ENCODE peak calls at places on chromosomes 3 and 15, in nine cellular contexts. One of them, this sample, is unnamed.

GRCh38 chr3:94734201-94734600 is 671.3 kb downstream of the NSUN3 start:
- DNase-seq in CD8-positive, alpha-beta T cell: no peak
- DNase-seq in ovary: no peak
- DNase-seq in upper lobe of right lung: no peak
- DNase-seq in uterus: no peak
- DNase-seq in heart right ventricle: no peak
- DNase-seq in GM23338: no peak
- DNase-seq in transverse colon: no peak
- DNase-seq in adrenal gland: no peak
- DNase-seq in this sample: no peak

GRCh38 chr15:58306591-58307312 is 125.0 kb upstream of the LIPC start:
- DNase-seq in GM23338: no peak
- DNase-seq in transverse colon: no peak
- DNase-seq in upper lobe of right lung: no peak
- DNase-seq in adrenal gland: no peak
- DNase-seq in uterus: no peak
- DNase-seq in ovary: no peak
- DNase-seq in CD8-positive, alpha-beta T cell: no peak
- DNase-seq in heart right ventricle: no peak
- DNase-seq in this sample: no peak

GRCh38 chr3:154992655-154993054 is 87.5 kb upstream of the MME start:
- DNase-seq in ovary: no peak
- DNase-seq in upper lobe of right lung: no peak
- DNase-seq in GM23338: no peak
- DNase-seq in transverse colon: no peak
- DNase-seq in uterus: no peak
- DNase-seq in adrenal gland: no peak
- DNase-seq in heart right ventricle: no peak
- DNase-seq in CD8-positive, alpha-beta T cell: no peak
- DNase-seq in this sample: no peak

GRCh38 chr3:37453393-37454391 is 279.3 kb upstream of the LRRFIP2 start:
- DNase-seq in adrenal gland: peak
- DNase-seq in CD8-positive, alpha-beta T cell: no peak
- DNase-seq in upper lobe of right lung: peak
- DNase-seq in heart right ventricle: peak
- DNase-seq in uterus: peak
- DNase-seq in GM23338: peak
- DNase-seq in ovary: peak
- DNase-seq in transverse colon: peak
- DNase-seq in this sample: peak

GRCh38 chr15:84631706-84632272 is 22.3 kb downstream of the WDR73 start:
- DNase-seq in uterus: no peak
- DNase-seq in heart right ventricle: no peak
- DNase-seq in upper lobe of right lung: no peak
- DNase-seq in ovary: no peak
- DNase-seq in adrenal gland: no peak
- DNase-seq in CD8-positive, alpha-beta T cell: no peak
- DNase-seq in transverse colon: no peak
- DNase-seq in GM23338: no peak
- DNase-seq in this sample: no peak

GRCh38 chr3:117036259-117036799 is 326.8 kb downstream of the TUSC7 start:
- DNase-seq in CD8-positive, alpha-beta T cell: no peak
- DNase-seq in adrenal gland: peak
- DNase-seq in ovary: peak
- DNase-seq in heart right ventricle: no peak
- DNase-seq in transverse colon: peak
- DNase-seq in GM23338: no peak
- DNase-seq in upper lobe of right lung: no peak
- DNase-seq in uterus: peak
- DNase-seq in this sample: peak

GRCh38 chr3:142098974-142099373 is 50.4 kb downstream of the TFDP2 start:
- DNase-seq in transverse colon: no peak
- DNase-seq in adrenal gland: no peak
- DNase-seq in upper lobe of right lung: no peak
- DNase-seq in ovary: no peak
- DNase-seq in CD8-positive, alpha-beta T cell: no peak
- DNase-seq in GM23338: no peak
- DNase-seq in uterus: no peak
- DNase-seq in heart right ventricle: no peak
- DNase-seq in this sample: no peak

GRCh38 chr15:51172190-51172589 is 77.5 kb upstream of the TNFAIP8L3 start:
- DNase-seq in GM23338: no peak
- DNase-seq in ovary: no peak
- DNase-seq in uterus: no peak
- DNase-seq in transverse colon: no peak
- DNase-seq in upper lobe of right lung: no peak
- DNase-seq in adrenal gland: no peak
- DNase-seq in CD8-positive, alpha-beta T cell: no peak
- DNase-seq in heart right ventricle: no peak
- DNase-seq in this sample: no peak

GRCh38 chr3:8954938-8955763 is 8.1 kb downstream of the RAD18 start:
- DNase-seq in heart right ventricle: no peak
- DNase-seq in adrenal gland: no peak
- DNase-seq in ovary: no peak
- DNase-seq in CD8-positive, alpha-beta T cell: no peak
- DNase-seq in uterus: no peak
- DNase-seq in GM23338: peak
- DNase-seq in transverse colon: no peak
- DNase-seq in upper lobe of right lung: no peak
- DNase-seq in this sample: no peak

GRCh38 chr3:8713901-8714759 is 19.5 kb upstream of the CAV3 start:
- DNase-seq in GM23338: peak
- DNase-seq in upper lobe of right lung: no peak
- DNase-seq in transverse colon: no peak
- DNase-seq in uterus: no peak
- DNase-seq in ovary: no peak
- DNase-seq in adrenal gland: no peak
- DNase-seq in heart right ventricle: no peak
- DNase-seq in CD8-positive, alpha-beta T cell: no peak
- DNase-seq in this sample: no peak

GRCh38 chr15:99252326-99252725 is 1.0 kb downstream of the LRRC28 start:
- DNase-seq in heart right ventricle: no peak
- DNase-seq in ovary: no peak
- DNase-seq in upper lobe of right lung: no peak
- DNase-seq in transverse colon: no peak
- DNase-seq in CD8-positive, alpha-beta T cell: no peak
- DNase-seq in uterus: no peak
- DNase-seq in adrenal gland: no peak
- DNase-seq in GM23338: no peak
- DNase-seq in this sample: no peak

GRCh38 chr3:149971403-149972075 is 844 bp upstream of the PFN2 start:
- DNase-seq in upper lobe of right lung: peak
- DNase-seq in ovary: peak
- DNase-seq in CD8-positive, alpha-beta T cell: no peak
- DNase-seq in uterus: peak
- DNase-seq in adrenal gland: peak
- DNase-seq in GM23338: peak
- DNase-seq in heart right ventricle: no peak
- DNase-seq in transverse colon: peak
- DNase-seq in this sample: peak

GRCh38 chr15:66269326-66270090 is 16.0 kb upstream of the MEGF11 start:
- DNase-seq in adrenal gland: peak
- DNase-seq in upper lobe of right lung: no peak
- DNase-seq in uterus: no peak
- DNase-seq in ovary: no peak
- DNase-seq in heart right ventricle: no peak
- DNase-seq in GM23338: peak
- DNase-seq in transverse colon: peak
- DNase-seq in CD8-positive, alpha-beta T cell: no peak
- DNase-seq in this sample: no peak

GRCh38 chr15:34794590-34795206 is 651 bp downstream of the ACTC1 start:
- DNase-seq in transverse colon: no peak
- DNase-seq in adrenal gland: no peak
- DNase-seq in CD8-positive, alpha-beta T cell: no peak
- DNase-seq in ovary: no peak
- DNase-seq in heart right ventricle: peak
- DNase-seq in uterus: no peak
- DNase-seq in upper lobe of right lung: no peak
- DNase-seq in GM23338: peak
- DNase-seq in this sample: no peak

GRCh38 chr3:42119558-42120355 is 28.6 kb downstream of the TRAK1 start:
- DNase-seq in transverse colon: no peak
- DNase-seq in adrenal gland: no peak
- DNase-seq in CD8-positive, alpha-beta T cell: no peak
- DNase-seq in heart right ventricle: no peak
- DNase-seq in upper lobe of right lung: no peak
- DNase-seq in GM23338: no peak
- DNase-seq in uterus: peak
- DNase-seq in ovary: no peak
- DNase-seq in this sample: no peak

GRCh38 chr3:16378415-16378814 is 113.4 kb downstream of the OXNAD1 start:
- DNase-seq in GM23338: no peak
- DNase-seq in upper lobe of right lung: no peak
- DNase-seq in heart right ventricle: no peak
- DNase-seq in transverse colon: no peak
- DNase-seq in uterus: no peak
- DNase-seq in CD8-positive, alpha-beta T cell: no peak
- DNase-seq in adrenal gland: no peak
- DNase-seq in ovary: no peak
- DNase-seq in this sample: no peak

GRCh38 chr3:16374047-16375019 is 109.3 kb downstream of the OXNAD1 start:
- DNase-seq in uterus: no peak
- DNase-seq in ovary: no peak
- DNase-seq in adrenal gland: no peak
- DNase-seq in GM23338: no peak
- DNase-seq in upper lobe of right lung: no peak
- DNase-seq in transverse colon: no peak
- DNase-seq in heart right ventricle: no peak
- DNase-seq in CD8-positive, alpha-beta T cell: no peak
- DNase-seq in this sample: peak

GRCh38 chr3:16377847-16378302 is 112.9 kb downstream of the OXNAD1 start:
- DNase-seq in upper lobe of right lung: no peak
- DNase-seq in GM23338: peak
- DNase-seq in adrenal gland: no peak
- DNase-seq in heart right ventricle: no peak
- DNase-seq in uterus: no peak
- DNase-seq in ovary: no peak
- DNase-seq in transverse colon: no peak
- DNase-seq in CD8-positive, alpha-beta T cell: no peak
- DNase-seq in this sample: no peak

GRCh38 chr3:16377196-16377595 is 112.2 kb downstream of the OXNAD1 start:
- DNase-seq in transverse colon: no peak
- DNase-seq in ovary: no peak
- DNase-seq in heart right ventricle: no peak
- DNase-seq in CD8-positive, alpha-beta T cell: no peak
- DNase-seq in upper lobe of right lung: no peak
- DNase-seq in uterus: no peak
- DNase-seq in adrenal gland: no peak
- DNase-seq in GM23338: no peak
- DNase-seq in this sample: no peak

DNA sequence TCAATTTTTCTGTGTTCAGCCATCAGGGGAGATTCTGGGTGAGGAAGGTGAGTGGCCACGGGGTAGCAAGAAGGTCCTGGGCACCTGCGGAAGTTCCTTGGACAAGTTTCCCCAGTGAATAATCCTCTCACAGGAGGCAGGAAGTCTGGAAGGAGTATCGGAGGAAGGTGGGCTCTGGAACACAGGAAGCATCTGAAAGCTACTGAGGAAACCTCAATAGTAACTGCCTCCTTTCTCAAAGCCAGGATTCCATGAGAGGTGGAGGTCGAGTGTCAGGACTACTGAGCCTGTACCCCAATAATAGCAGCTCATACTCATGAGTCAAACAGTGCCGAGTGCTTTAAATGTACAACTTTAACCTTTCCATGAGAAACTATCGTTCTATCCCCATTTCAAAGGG is 110.9 kb downstream of the OXNAD1 start:
- DNase-seq in adrenal gland: no peak
- DNase-seq in transverse colon: no peak
- DNase-seq in heart right ventricle: no peak
- DNase-seq in CD8-positive, alpha-beta T cell: no peak
- DNase-seq in GM23338: no peak
- DNase-seq in uterus: no peak
- DNase-seq in ovary: no peak
- DNase-seq in upper lobe of right lung: no peak
- DNase-seq in this sample: no peak
- H3K27ac ChIP-seq in adrenal gland: no peak
- H3K27ac ChIP-seq in transverse colon: no peak
- H3K27ac ChIP-seq in heart right ventricle: peak
- H3K27ac ChIP-seq in CD8-positive, alpha-beta T cell: no peak
- H3K27ac ChIP-seq in GM23338: no peak
- H3K27ac ChIP-seq in uterus: peak
- H3K27ac ChIP-seq in ovary: no peak
- H3K27ac ChIP-seq in upper lobe of right lung: no peak
- H3K27ac ChIP-seq in this sample: peak

GRCh38 chr3:44926172-44926571 is 49.8 kb downstream of the ZDHHC3 start:
- DNase-seq in GM23338: peak
- DNase-seq in uterus: no peak
- DNase-seq in heart right ventricle: no peak
- DNase-seq in upper lobe of right lung: no peak
- DNase-seq in CD8-positive, alpha-beta T cell: no peak
- DNase-seq in ovary: no peak
- DNase-seq in adrenal gland: no peak
- DNase-seq in transverse colon: no peak
- DNase-seq in this sample: no peak
- TF ChIP-seq CTCF in GM23338: peak
- TF ChIP-seq CTCF in uterus: no peak
- TF ChIP-seq CTCF in heart right ventricle: no peak
- TF ChIP-seq CTCF in upper lobe of right lung: no peak
- TF ChIP-seq CTCF in CD8-positive, alpha-beta T cell: no peak
- TF ChIP-seq CTCF in ovary: no peak
- TF ChIP-seq CTCF in adrenal gland: no peak
- TF ChIP-seq CTCF in transverse colon: no peak
- TF ChIP-seq CTCF in this sample: no peak

GRCh38 chr15:53477981-53478766 is 281.3 kb downstream of the WDR72 start:
- DNase-seq in uterus: no peak
- DNase-seq in adrenal gland: no peak
- DNase-seq in heart right ventricle: no peak
- DNase-seq in ovary: no peak
- DNase-seq in upper lobe of right lung: no peak
- DNase-seq in CD8-positive, alpha-beta T cell: no peak
- DNase-seq in GM23338: no peak
- DNase-seq in transverse colon: no peak
- DNase-seq in this sample: no peak

DNA sequence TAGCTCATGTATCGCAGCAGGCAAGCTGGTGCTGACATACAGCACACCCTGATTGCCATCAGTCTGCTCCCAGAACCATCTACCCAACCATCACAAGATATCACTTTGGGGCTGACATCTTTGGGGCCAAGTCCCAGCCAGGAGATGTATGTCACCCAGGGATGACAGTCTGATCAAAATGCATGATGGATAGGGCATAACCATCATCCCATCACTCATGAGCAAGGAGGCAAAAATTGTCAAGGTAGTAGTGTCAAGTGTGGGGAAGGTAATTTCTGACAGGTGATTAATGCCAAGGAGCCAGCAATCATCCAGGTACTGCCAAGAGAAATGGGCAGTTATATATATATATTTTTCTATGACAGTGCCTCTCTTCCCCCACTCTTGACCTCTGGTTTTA is 277.4 kb downstream of the WDR72 start:
- DNase-seq in CD8-positive, alpha-beta T cell: no peak
- DNase-seq in transverse colon: no peak
- DNase-seq in GM23338: no peak
- DNase-seq in ovary: no peak
- DNase-seq in uterus: no peak
- DNase-seq in adrenal gland: no peak
- DNase-seq in upper lobe of right lung: no peak
- DNase-seq in heart right ventricle: no peak
- DNase-seq in this sample: no peak
- H3K4me3 ChIP-seq in CD8-positive, alpha-beta T cell: no peak
- H3K4me3 ChIP-seq in transverse colon: no peak
- H3K4me3 ChIP-seq in GM23338: no peak
- H3K4me3 ChIP-seq in ovary: no peak
- H3K4me3 ChIP-seq in uterus: no peak
- H3K4me3 ChIP-seq in adrenal gland: no peak
- H3K4me3 ChIP-seq in upper lobe of right lung: no peak
- H3K4me3 ChIP-seq in heart right ventricle: no peak
- H3K4me3 ChIP-seq in this sample: no peak

GRCh38 chr15:49103002-49103401 is 52.4 kb downstream of the COPS2 start:
- DNase-seq in uterus: no peak
- DNase-seq in GM23338: no peak
- DNase-seq in upper lobe of right lung: no peak
- DNase-seq in adrenal gland: no peak
- DNase-seq in ovary: no peak
- DNase-seq in heart right ventricle: no peak
- DNase-seq in CD8-positive, alpha-beta T cell: no peak
- DNase-seq in transverse colon: no peak
- DNase-seq in this sample: no peak
- H3K27ac ChIP-seq in uterus: no peak
- H3K27ac ChIP-seq in GM23338: no peak
- H3K27ac ChIP-seq in upper lobe of right lung: no peak
- H3K27ac ChIP-seq in adrenal gland: no peak
- H3K27ac ChIP-seq in ovary: no peak
- H3K27ac ChIP-seq in heart right ventricle: no peak
- H3K27ac ChIP-seq in CD8-positive, alpha-beta T cell: no peak
- H3K27ac ChIP-seq in transverse colon: no peak
- H3K27ac ChIP-seq in this sample: no peak